ENCODE peak calls at places on chromosomes 5 and 9, in ten cellular contexts. J is endodermal cell; P is psoas muscle; S is H9; R is T-cell; K is CD8-positive, alpha-beta T cell; E is T-helper 2 cell; B is BE2C; A is stimulated activated CD4-positive, alpha-beta T cell treated with anti-CD3 and anti-CD28 coated beads, Interleukin-1b, Interleukin-23, amount 100 ng/mL, for 48 hours; O is ELR. M is an unnamed sample.

GRCh38 chr5:172870261-172870806 is 36.3 kb downstream of the ERGIC1 start:
- DNase-seq in R (no peak), P (peak), E (no peak), J (no peak), K (no peak), A (no peak), S (no peak), B (no peak), O (peak), M (no peak)

GRCh38 chr9:115328228-115328627 is 210.3 kb upstream of the TNC start:
- DNase-seq in B (no peak), R (no peak), E (no peak), A (no peak), P (peak), O (peak), S (no peak), J (no peak), K (no peak), M (no peak)

GRCh38 chr9:93117924-93118862 is 15.9 kb downstream of the NINJ1 start:
- DNase-seq in P (peak), B (peak), E (no peak), A (no peak), R (no peak), J (peak), K (no peak), S (no peak), O (no peak), M (no peak)

GRCh38 chr5:67319935-67320725 is 123.5 kb upstream of the CD180 start:
- DNase-seq in A (no peak), K (no peak), R (no peak), P (no peak), E (no peak), B (no peak), O (no peak), S (no peak), J (no peak), M (no peak)

GRCh38 chr9:33881635-33882034 is 64.7 kb downstream of the UBE2R2 start:
- DNase-seq in P (no peak), S (no peak), J (no peak), R (no peak), O (peak), K (no peak), A (no peak), B (no peak), E (no peak), M (no peak)

GRCh38 chr9:93467462-93467861 is 14.1 kb upstream of the FAM120AOS start:
- DNase-seq in R (no peak), O (no peak), B (no peak), K (no peak), J (no peak), P (no peak), A (no peak), E (no peak), S (no peak), M (no peak)

GRCh38 chr5:151156732-151157402 is 712 bp downstream of the ANXA6 start:
- DNase-seq in J (peak), P (no peak), B (no peak), S (peak), R (no peak), O (peak), K (peak), E (no peak), A (no peak), M (peak)

GRCh38 chr5:127192836-127193341 is 97.7 kb upstream of the MEGF10 start:
- DNase-seq in B (no peak), K (no peak), J (no peak), A (no peak), E (no peak), O (no peak), R (no peak), S (no peak), P (no peak), M (no peak)

GRCh38 chr5:54651482-54652076 is 134.0 kb downstream of the SNX18 start:
- DNase-seq in P (peak), A (no peak), R (no peak), O (no peak), S (no peak), J (no peak), B (peak), K (no peak), E (no peak), M (no peak)

GRCh38 chr5:51829226-51829625 is 446.0 kb downstream of the ISL1 start:
- DNase-seq in A (no peak), S (no peak), P (no peak), E (no peak), O (peak), R (no peak), B (no peak), J (no peak), K (no peak), M (no peak)

GRCh38 chr9:20568406-20568805 is 53.9 kb downstream of the MLLT3 start:
- DNase-seq in J (no peak), K (no peak), E (no peak), B (no peak), R (no peak), A (no peak), S (no peak), P (no peak), O (no peak), M (no peak)